ENCODE peak calls at places on chromosomes 6 and 20, in seven cellular contexts. One of them, this sample, is unnamed.

GRCh38 chr6:144349690-144350132 is 64.6 kb downstream of the UTRN start:
- DNase-seq in WTC11: no peak
- DNase-seq in fibroblast of mammary gland: peak
- DNase-seq in lower lobe of right lung: no peak
- DNase-seq in pancreas: no peak
- DNase-seq in type B pancreatic cell: no peak
- DNase-seq in MM.1S: peak
- DNase-seq in this sample: no peak

GRCh38 chr6:121437861-121438651 is 2.6 kb downstream of the GJA1 start:
- DNase-seq in fibroblast of mammary gland: peak
- DNase-seq in MM.1S: no peak
- DNase-seq in type B pancreatic cell: no peak
- DNase-seq in WTC11: peak
- DNase-seq in lower lobe of right lung: no peak
- DNase-seq in pancreas: no peak
- DNase-seq in this sample: no peak

GRCh38 chr6:88494401-88495140 is 328.4 kb upstream of the CNR1 start:
- DNase-seq in WTC11: no peak
- DNase-seq in pancreas: no peak
- DNase-seq in MM.1S: no peak
- DNase-seq in type B pancreatic cell: no peak
- DNase-seq in lower lobe of right lung: no peak
- DNase-seq in fibroblast of mammary gland: no peak
- DNase-seq in this sample: peak

GRCh38 chr6:122806290-122806689 is 17.2 kb downstream of the SMPDL3A start:
- DNase-seq in fibroblast of mammary gland: peak
- DNase-seq in lower lobe of right lung: no peak
- DNase-seq in MM.1S: no peak
- DNase-seq in WTC11: no peak
- DNase-seq in type B pancreatic cell: no peak
- DNase-seq in pancreas: no peak
- DNase-seq in this sample: no peak

GRCh38 chr20:1434571-1435336 is 31.9 kb downstream of the NSFL1C start:
- DNase-seq in WTC11: no peak
- DNase-seq in type B pancreatic cell: no peak
- DNase-seq in pancreas: no peak
- DNase-seq in fibroblast of mammary gland: peak
- DNase-seq in lower lobe of right lung: no peak
- DNase-seq in MM.1S: peak
- DNase-seq in this sample: peak

GRCh38 chr6:8238772-8239683 is 136.7 kb upstream of the EEF1E1 start:
- DNase-seq in lower lobe of right lung: no peak
- DNase-seq in WTC11: no peak
- DNase-seq in fibroblast of mammary gland: no peak
- DNase-seq in type B pancreatic cell: no peak
- DNase-seq in pancreas: no peak
- DNase-seq in MM.1S: no peak
- DNase-seq in this sample: no peak

GRCh38 chr20:7770046-7770445 is 170.2 kb downstream of the HAO1 start:
- DNase-seq in WTC11: no peak
- DNase-seq in lower lobe of right lung: no peak
- DNase-seq in MM.1S: no peak
- DNase-seq in type B pancreatic cell: no peak
- DNase-seq in fibroblast of mammary gland: no peak
- DNase-seq in pancreas: no peak
- DNase-seq in this sample: no peak

GRCh38 chr6:122726649-122727048 is 52.9 kb upstream of the FABP7 start:
- DNase-seq in fibroblast of mammary gland: peak
- DNase-seq in pancreas: no peak
- DNase-seq in type B pancreatic cell: no peak
- DNase-seq in MM.1S: peak
- DNase-seq in WTC11: peak
- DNase-seq in lower lobe of right lung: no peak
- DNase-seq in this sample: no peak

GRCh38 chr6:32931211-32931610 is 9.6 kb downstream of the HLA-DMB start:
- DNase-seq in WTC11: no peak
- DNase-seq in fibroblast of mammary gland: no peak
- DNase-seq in pancreas: no peak
- DNase-seq in MM.1S: no peak
- DNase-seq in lower lobe of right lung: no peak
- DNase-seq in type B pancreatic cell: no peak
- DNase-seq in this sample: no peak

GRCh38 chr6:16712250-16712930 is 48.9 kb downstream of the ATXN1 start:
- DNase-seq in MM.1S: no peak
- DNase-seq in lower lobe of right lung: no peak
- DNase-seq in type B pancreatic cell: no peak
- DNase-seq in pancreas: no peak
- DNase-seq in WTC11: no peak
- DNase-seq in fibroblast of mammary gland: peak
- DNase-seq in this sample: peak

GRCh38 chr20:23362392-23363256 is 642 bp downstream of the GZF1 start:
- DNase-seq in fibroblast of mammary gland: no peak
- DNase-seq in lower lobe of right lung: peak
- DNase-seq in MM.1S: peak
- DNase-seq in type B pancreatic cell: no peak
- DNase-seq in pancreas: no peak
- DNase-seq in WTC11: peak
- DNase-seq in this sample: no peak

GRCh38 chr6:169190970-169191369 is 62.7 kb downstream of the THBS2 start:
- DNase-seq in pancreas: no peak
- DNase-seq in type B pancreatic cell: no peak
- DNase-seq in fibroblast of mammary gland: no peak
- DNase-seq in MM.1S: no peak
- DNase-seq in WTC11: no peak
- DNase-seq in lower lobe of right lung: no peak
- DNase-seq in this sample: no peak

GRCh38 chr6:166687538-166688259 is 60.6 kb upstream of the RPS6KA2 start:
- DNase-seq in MM.1S: no peak
- DNase-seq in pancreas: no peak
- DNase-seq in lower lobe of right lung: no peak
- DNase-seq in type B pancreatic cell: no peak
- DNase-seq in fibroblast of mammary gland: no peak
- DNase-seq in WTC11: peak
- DNase-seq in this sample: no peak

GRCh38 chr6:21277601-21278043 is 315.9 kb upstream of the SOX4 start:
- DNase-seq in lower lobe of right lung: no peak
- DNase-seq in fibroblast of mammary gland: no peak
- DNase-seq in MM.1S: no peak
- DNase-seq in pancreas: no peak
- DNase-seq in type B pancreatic cell: no peak
- DNase-seq in WTC11: no peak
- DNase-seq in this sample: no peak

GRCh38 chr20:10783660-10784336 is 110.0 kb upstream of the JAG1 start:
- DNase-seq in fibroblast of mammary gland: no peak
- DNase-seq in pancreas: no peak
- DNase-seq in type B pancreatic cell: no peak
- DNase-seq in WTC11: no peak
- DNase-seq in lower lobe of right lung: no peak
- DNase-seq in MM.1S: no peak
- DNase-seq in this sample: no peak

GRCh38 chr6:15343490-15344185 is 97.8 kb downstream of the JARID2 start:
- DNase-seq in lower lobe of right lung: no peak
- DNase-seq in fibroblast of mammary gland: no peak
- DNase-seq in MM.1S: no peak
- DNase-seq in WTC11: no peak
- DNase-seq in type B pancreatic cell: no peak
- DNase-seq in pancreas: no peak
- DNase-seq in this sample: no peak

GRCh38 chr6:30884521-30885480 is 482 bp downstream of the DDR1 start:
- DNase-seq in MM.1S: no peak
- DNase-seq in lower lobe of right lung: no peak
- DNase-seq in fibroblast of mammary gland: no peak
- DNase-seq in type B pancreatic cell: no peak
- DNase-seq in WTC11: peak
- DNase-seq in pancreas: peak
- DNase-seq in this sample: peak

GRCh38 chr6:161918608-161919205 is 644.8 kb upstream of the AGPAT4 start:
- DNase-seq in fibroblast of mammary gland: no peak
- DNase-seq in WTC11: no peak
- DNase-seq in type B pancreatic cell: no peak
- DNase-seq in MM.1S: no peak
- DNase-seq in pancreas: no peak
- DNase-seq in lower lobe of right lung: no peak
- DNase-seq in this sample: no peak

GRCh38 chr6:161918154-161918553 is 644.3 kb upstream of the AGPAT4 start:
- DNase-seq in MM.1S: peak
- DNase-seq in fibroblast of mammary gland: peak
- DNase-seq in pancreas: no peak
- DNase-seq in type B pancreatic cell: no peak
- DNase-seq in lower lobe of right lung: no peak
- DNase-seq in WTC11: no peak
- DNase-seq in this sample: no peak

GRCh38 chr6:161919711-161920110 is 645.9 kb upstream of the AGPAT4 start:
- DNase-seq in fibroblast of mammary gland: peak
- DNase-seq in pancreas: no peak
- DNase-seq in WTC11: no peak
- DNase-seq in type B pancreatic cell: no peak
- DNase-seq in lower lobe of right lung: no peak
- DNase-seq in MM.1S: no peak
- DNase-seq in this sample: no peak

GRCh38 chr6:161915456-161915964 is 641.6 kb upstream of the AGPAT4 start:
- DNase-seq in MM.1S: no peak
- DNase-seq in type B pancreatic cell: no peak
- DNase-seq in fibroblast of mammary gland: no peak
- DNase-seq in WTC11: no peak
- DNase-seq in lower lobe of right lung: no peak
- DNase-seq in pancreas: no peak
- DNase-seq in this sample: no peak

GRCh38 chr6:161917645-161918044 is 643.8 kb upstream of the AGPAT4 start:
- DNase-seq in fibroblast of mammary gland: peak
- DNase-seq in lower lobe of right lung: no peak
- DNase-seq in WTC11: no peak
- DNase-seq in pancreas: no peak
- DNase-seq in type B pancreatic cell: no peak
- DNase-seq in MM.1S: no peak
- DNase-seq in this sample: no peak
- TF ChIP-seq CTCF in fibroblast of mammary gland: no peak
- TF ChIP-seq CTCF in lower lobe of right lung: no peak
- TF ChIP-seq CTCF in WTC11: no peak
- TF ChIP-seq CTCF in pancreas: no peak
- TF ChIP-seq CTCF in type B pancreatic cell: no peak
- TF ChIP-seq CTCF in MM.1S: peak
- TF ChIP-seq CTCF in this sample: no peak

GRCh38 chr6:47005486-47005885 is 36.6 kb downstream of the ADGRF1 start:
- DNase-seq in MM.1S: no peak
- DNase-seq in type B pancreatic cell: no peak
- DNase-seq in pancreas: no peak
- DNase-seq in lower lobe of right lung: no peak
- DNase-seq in fibroblast of mammary gland: no peak
- DNase-seq in WTC11: no peak
- DNase-seq in this sample: no peak

GRCh38 chr6:47007657-47008396 is 34.3 kb downstream of the ADGRF1 start:
- DNase-seq in MM.1S: no peak
- DNase-seq in fibroblast of mammary gland: no peak
- DNase-seq in pancreas: no peak
- DNase-seq in lower lobe of right lung: no peak
- DNase-seq in WTC11: no peak
- DNase-seq in type B pancreatic cell: no peak
- DNase-seq in this sample: no peak

GRCh38 chr6:47014401-47014800 is 27.7 kb downstream of the ADGRF1 start:
- DNase-seq in WTC11: no peak
- DNase-seq in pancreas: no peak
- DNase-seq in fibroblast of mammary gland: no peak
- DNase-seq in lower lobe of right lung: no peak
- DNase-seq in type B pancreatic cell: no peak
- DNase-seq in MM.1S: no peak
- DNase-seq in this sample: no peak

GRCh38 chr6:47008397-47008763 is 33.8 kb downstream of the ADGRF1 start:
- DNase-seq in pancreas: no peak
- DNase-seq in type B pancreatic cell: no peak
- DNase-seq in MM.1S: no peak
- DNase-seq in fibroblast of mammary gland: no peak
- DNase-seq in WTC11: no peak
- DNase-seq in lower lobe of right lung: no peak
- DNase-seq in this sample: no peak

DNA sequence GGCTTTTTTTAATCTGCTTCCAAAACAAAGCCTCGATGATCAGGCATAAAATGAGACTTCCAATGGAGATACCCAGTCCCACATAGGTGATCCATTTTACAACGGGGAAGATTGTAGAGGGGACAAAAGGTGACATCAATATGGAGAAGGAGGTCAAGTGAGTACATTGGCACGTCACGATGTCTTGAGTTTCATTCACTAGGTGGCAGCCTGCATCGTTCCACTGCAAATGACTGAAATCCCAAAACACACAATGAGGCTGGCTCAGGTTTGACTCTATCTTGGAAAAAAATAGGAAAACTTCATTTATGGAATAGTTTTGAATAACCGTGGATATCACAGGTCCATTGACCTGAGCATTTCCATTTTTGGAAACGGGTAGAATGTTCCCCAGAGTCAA is 32.5 kb downstream of the ADGRF1 start:
- DNase-seq in WTC11: no peak
- DNase-seq in pancreas: no peak
- DNase-seq in fibroblast of mammary gland: no peak
- DNase-seq in MM.1S: no peak
- DNase-seq in lower lobe of right lung: no peak
- DNase-seq in type B pancreatic cell: no peak
- DNase-seq in this sample: no peak
- TF ChIP-seq CTCF in WTC11: no peak
- TF ChIP-seq CTCF in pancreas: no peak
- TF ChIP-seq CTCF in fibroblast of mammary gland: no peak
- TF ChIP-seq CTCF in MM.1S: no peak
- TF ChIP-seq CTCF in lower lobe of right lung: no peak
- TF ChIP-seq CTCF in type B pancreatic cell: no peak
- TF ChIP-seq CTCF in this sample: no peak

GRCh38 chr6:37021356-37022129 is 16.1 kb downstream of the FGD2 start:
- DNase-seq in type B pancreatic cell: no peak
- DNase-seq in fibroblast of mammary gland: peak
- DNase-seq in WTC11: peak
- DNase-seq in pancreas: no peak
- DNase-seq in MM.1S: peak
- DNase-seq in lower lobe of right lung: no peak
- DNase-seq in this sample: no peak
- TF ChIP-seq CTCF in type B pancreatic cell: peak
- TF ChIP-seq CTCF in fibroblast of mammary gland: peak
- TF ChIP-seq CTCF in WTC11: no peak
- TF ChIP-seq CTCF in pancreas: no peak
- TF ChIP-seq CTCF in MM.1S: peak
- TF ChIP-seq CTCF in lower lobe of right lung: peak
- TF ChIP-seq CTCF in this sample: peak

GRCh38 chr6:142822882-142823578 is 121.9 kb downstream of the HIVEP2 start:
- DNase-seq in type B pancreatic cell: no peak
- DNase-seq in fibroblast of mammary gland: no peak
- DNase-seq in pancreas: no peak
- DNase-seq in lower lobe of right lung: no peak
- DNase-seq in MM.1S: no peak
- DNase-seq in WTC11: peak
- DNase-seq in this sample: no peak
- TF ChIP-seq CTCF in type B pancreatic cell: peak
- TF ChIP-seq CTCF in fibroblast of mammary gland: peak
- TF ChIP-seq CTCF in pancreas: no peak
- TF ChIP-seq CTCF in lower lobe of right lung: no peak
- TF ChIP-seq CTCF in MM.1S: peak
- TF ChIP-seq CTCF in WTC11: peak
- TF ChIP-seq CTCF in this sample: peak

GRCh38 chr20:62133864-62134263 is 9.3 kb downstream of the PSMA7 start:
- DNase-seq in WTC11: no peak
- DNase-seq in MM.1S: no peak
- DNase-seq in fibroblast of mammary gland: peak
- DNase-seq in type B pancreatic cell: no peak
- DNase-seq in pancreas: no peak
- DNase-seq in lower lobe of right lung: no peak
- DNase-seq in this sample: no peak
- TF ChIP-seq CTCF in WTC11: no peak
- TF ChIP-seq CTCF in MM.1S: no peak
- TF ChIP-seq CTCF in fibroblast of mammary gland: peak
- TF ChIP-seq CTCF in type B pancreatic cell: peak
- TF ChIP-seq CTCF in pancreas: no peak
- TF ChIP-seq CTCF in lower lobe of right lung: no peak
- TF ChIP-seq CTCF in this sample: no peak

This sample was measured in GM13976.